ENCODE peak calls at places on chromosomes 6 and 20, in six cellular contexts. One of them, this sample, is unnamed.

GRCh38 chr20:32749914-32750637 is 6.8 kb upstream of the COMMD7 start:
- DNase-seq in K562: no peak
- DNase-seq in WTC11: peak
- DNase-seq in SK-N-SH: no peak
- DNase-seq in endothelial cell of umbilical vein: no peak
- DNase-seq in GM12878: no peak
- DNase-seq in this sample: no peak

GRCh38 chr20:42788707-42789106 is 401.0 kb downstream of the PTPRT start:
- DNase-seq in K562: no peak
- DNase-seq in WTC11: no peak
- DNase-seq in SK-N-SH: no peak
- DNase-seq in endothelial cell of umbilical vein: no peak
- DNase-seq in GM12878: no peak
- DNase-seq in this sample: no peak

GRCh38 chr6:81962198-81962597 is 209.7 kb upstream of the TENT5A start:
- DNase-seq in K562: no peak
- DNase-seq in WTC11: no peak
- DNase-seq in SK-N-SH: no peak
- DNase-seq in endothelial cell of umbilical vein: no peak
- DNase-seq in GM12878: no peak
- DNase-seq in this sample: peak

GRCh38 chr20:62822239-62822787 is 5.5 kb downstream of the COL9A3 start:
- DNase-seq in K562: no peak
- DNase-seq in WTC11: no peak
- DNase-seq in SK-N-SH: peak
- DNase-seq in endothelial cell of umbilical vein: no peak
- DNase-seq in GM12878: no peak
- DNase-seq in this sample: no peak

GRCh38 chr20:41047279-41047974 is 18.8 kb downstream of the TOP1 start:
- DNase-seq in K562: no peak
- DNase-seq in WTC11: no peak
- DNase-seq in SK-N-SH: no peak
- DNase-seq in endothelial cell of umbilical vein: no peak
- DNase-seq in GM12878: no peak
- DNase-seq in this sample: no peak

GRCh38 chr6:43878823-43879495 is 108.9 kb downstream of the VEGFA start:
- DNase-seq in K562: no peak
- DNase-seq in WTC11: no peak
- DNase-seq in SK-N-SH: peak
- DNase-seq in endothelial cell of umbilical vein: no peak
- DNase-seq in GM12878: no peak
- DNase-seq in this sample: peak

GRCh38 chr6:132025468-132025867 is 74.3 kb upstream of the CCN2 start:
- DNase-seq in K562: no peak
- DNase-seq in WTC11: no peak
- DNase-seq in SK-N-SH: no peak
- DNase-seq in endothelial cell of umbilical vein: no peak
- DNase-seq in GM12878: no peak
- DNase-seq in this sample: no peak

GRCh38 chr6:45478235-45478634 is 100.5 kb upstream of the SUPT3H start:
- DNase-seq in K562: no peak
- DNase-seq in WTC11: no peak
- DNase-seq in SK-N-SH: no peak
- DNase-seq in endothelial cell of umbilical vein: peak
- DNase-seq in GM12878: no peak
- DNase-seq in this sample: peak

GRCh38 chr6:30357678-30358339 is 12.9 kb downstream of the RPP21 start:
- DNase-seq in K562: peak
- DNase-seq in WTC11: peak
- DNase-seq in SK-N-SH: peak
- DNase-seq in endothelial cell of umbilical vein: peak
- DNase-seq in GM12878: no peak
- DNase-seq in this sample: peak

GRCh38 chr6:41901882-41902519 is 6.8 kb upstream of the USP49 start:
- DNase-seq in K562: peak
- DNase-seq in WTC11: peak
- DNase-seq in SK-N-SH: no peak
- DNase-seq in endothelial cell of umbilical vein: no peak
- DNase-seq in GM12878: no peak
- DNase-seq in this sample: peak

GRCh38 chr6:105174512-105174911 is 5.3 kb downstream of the POPDC3 start:
- DNase-seq in K562: no peak
- DNase-seq in WTC11: no peak
- DNase-seq in SK-N-SH: no peak
- DNase-seq in endothelial cell of umbilical vein: no peak
- DNase-seq in GM12878: no peak
- DNase-seq in this sample: no peak

GRCh38 chr20:45630366-45630765 is 718 bp downstream of the WFDC9 start:
- DNase-seq in K562: no peak
- DNase-seq in WTC11: no peak
- DNase-seq in SK-N-SH: no peak
- DNase-seq in endothelial cell of umbilical vein: no peak
- DNase-seq in GM12878: no peak
- DNase-seq in this sample: no peak

GRCh38 chr20:57659789-57660509 is 39.7 kb upstream of the ZBP1 start:
- DNase-seq in K562: no peak
- DNase-seq in WTC11: peak
- DNase-seq in SK-N-SH: peak
- DNase-seq in endothelial cell of umbilical vein: no peak
- DNase-seq in GM12878: no peak
- DNase-seq in this sample: no peak

GRCh38 chr6:108169801-108170606 is 4.2 kb downstream of the NR2E1 start:
- DNase-seq in K562: no peak
- DNase-seq in WTC11: peak
- DNase-seq in SK-N-SH: no peak
- DNase-seq in endothelial cell of umbilical vein: no peak
- DNase-seq in GM12878: no peak
- DNase-seq in this sample: no peak

GRCh38 chr6:119344306-119344705 is 5.3 kb downstream of the MAN1A1 start:
- DNase-seq in K562: no peak
- DNase-seq in WTC11: no peak
- DNase-seq in SK-N-SH: no peak
- DNase-seq in endothelial cell of umbilical vein: no peak
- DNase-seq in GM12878: no peak
- DNase-seq in this sample: no peak

GRCh38 chr6:125793280-125793679 is 2.5 kb downstream of the NCOA7 start:
- DNase-seq in K562: no peak
- DNase-seq in WTC11: no peak
- DNase-seq in SK-N-SH: peak
- DNase-seq in endothelial cell of umbilical vein: peak
- DNase-seq in GM12878: no peak
- DNase-seq in this sample: no peak

GRCh38 chr6:36735110-36735971 is 37.7 kb downstream of the RAB44 start:
- DNase-seq in K562: no peak
- DNase-seq in WTC11: no peak
- DNase-seq in SK-N-SH: no peak
- DNase-seq in endothelial cell of umbilical vein: peak
- DNase-seq in GM12878: no peak
- DNase-seq in this sample: peak

GRCh38 chr20:8756410-8756809 is 312.5 kb upstream of the PLCB4 start:
- DNase-seq in K562: no peak
- DNase-seq in WTC11: no peak
- DNase-seq in SK-N-SH: no peak
- DNase-seq in endothelial cell of umbilical vein: peak
- DNase-seq in GM12878: no peak
- DNase-seq in this sample: peak

GRCh38 chr6:42142118-42142835 is at the start of gene C6orf132:
- DNase-seq in K562: no peak
- DNase-seq in WTC11: peak
- DNase-seq in SK-N-SH: peak
- DNase-seq in endothelial cell of umbilical vein: no peak
- DNase-seq in GM12878: no peak
- DNase-seq in this sample: no peak

GRCh38 chr6:36769161-36769675 is 70.0 kb downstream of the CPNE5 start:
- DNase-seq in K562: no peak
- DNase-seq in WTC11: no peak
- DNase-seq in SK-N-SH: no peak
- DNase-seq in endothelial cell of umbilical vein: no peak
- DNase-seq in GM12878: no peak
- DNase-seq in this sample: peak

DNA sequence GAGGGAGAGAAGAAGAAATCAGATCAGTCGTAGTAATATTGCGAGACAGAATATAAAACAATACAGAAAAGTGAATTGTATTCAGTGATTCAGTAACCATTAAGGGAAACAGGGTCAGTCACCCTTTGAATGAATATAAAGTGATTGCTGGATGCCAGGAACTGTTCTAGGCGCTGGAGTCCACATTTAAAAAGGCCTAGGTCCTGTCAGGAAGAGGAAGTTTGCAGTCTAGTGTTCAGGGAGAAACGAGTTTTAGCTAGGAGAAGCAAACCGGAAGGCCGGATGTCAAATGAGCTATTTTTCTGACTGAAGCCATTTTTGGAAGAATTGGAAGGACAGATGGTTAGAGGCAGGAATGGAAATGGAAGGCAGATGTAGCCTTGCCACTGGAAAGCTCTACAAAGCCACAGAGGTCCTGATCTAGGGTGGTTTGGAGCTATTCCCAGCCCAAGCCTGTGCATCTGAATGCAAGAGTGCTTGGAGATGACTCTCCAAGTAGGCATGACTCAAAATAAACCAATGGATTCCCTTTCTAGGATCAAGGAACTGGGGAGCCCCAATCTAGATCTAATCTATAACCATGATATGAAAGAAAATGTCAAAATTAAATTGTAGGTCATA is 36.9 kb upstream of the CDKAL1 start:
- DNase-seq in K562: no peak
- DNase-seq in WTC11: no peak
- DNase-seq in SK-N-SH: no peak
- DNase-seq in endothelial cell of umbilical vein: peak
- DNase-seq in GM12878: no peak
- DNase-seq in this sample: no peak
- TF ChIP-seq MAX in K562: no peak
- TF ChIP-seq MAX in WTC11: no peak
- TF ChIP-seq MAX in SK-N-SH: no peak
- TF ChIP-seq MAX in endothelial cell of umbilical vein: no peak
- TF ChIP-seq MAX in GM12878: no peak
- TF ChIP-seq MAX in this sample: no peak

GRCh38 chr6:168037242-168037641 is 39.8 kb downstream of the KIF25 start:
- DNase-seq in K562: no peak
- DNase-seq in WTC11: no peak
- DNase-seq in SK-N-SH: no peak
- DNase-seq in endothelial cell of umbilical vein: no peak
- DNase-seq in GM12878: no peak
- DNase-seq in this sample: no peak

GRCh38 chr6:168037856-168038255 is 40.4 kb downstream of the KIF25 start:
- DNase-seq in K562: no peak
- DNase-seq in WTC11: no peak
- DNase-seq in SK-N-SH: no peak
- DNase-seq in endothelial cell of umbilical vein: no peak
- DNase-seq in GM12878: no peak
- DNase-seq in this sample: no peak

GRCh38 chr6:168035098-168035660 is 37.7 kb downstream of the KIF25 start:
- DNase-seq in K562: peak
- DNase-seq in WTC11: peak
- DNase-seq in SK-N-SH: peak
- DNase-seq in endothelial cell of umbilical vein: peak
- DNase-seq in GM12878: no peak
- DNase-seq in this sample: no peak

GRCh38 chr6:168034537-168034936 is 37.1 kb downstream of the KIF25 start:
- DNase-seq in K562: no peak
- DNase-seq in WTC11: no peak
- DNase-seq in SK-N-SH: no peak
- DNase-seq in endothelial cell of umbilical vein: no peak
- DNase-seq in GM12878: no peak
- DNase-seq in this sample: no peak

GRCh38 chr6:168035661-168036616 is 38.5 kb downstream of the KIF25 start:
- DNase-seq in K562: peak
- DNase-seq in WTC11: no peak
- DNase-seq in SK-N-SH: peak
- DNase-seq in endothelial cell of umbilical vein: peak
- DNase-seq in GM12878: no peak
- DNase-seq in this sample: no peak
- TF ChIP-seq MAX in K562: no peak
- TF ChIP-seq MAX in WTC11: no peak
- TF ChIP-seq MAX in SK-N-SH: no peak
- TF ChIP-seq MAX in endothelial cell of umbilical vein: no peak
- TF ChIP-seq MAX in GM12878: no peak
- TF ChIP-seq MAX in this sample: no peak

GRCh38 chr6:167119680-167120556 is 3.0 kb upstream of the CCR6 start:
- DNase-seq in K562: peak
- DNase-seq in WTC11: no peak
- DNase-seq in SK-N-SH: no peak
- DNase-seq in endothelial cell of umbilical vein: no peak
- DNase-seq in GM12878: no peak
- DNase-seq in this sample: peak
- TF ChIP-seq MAX in K562: no peak
- TF ChIP-seq MAX in WTC11: no peak
- TF ChIP-seq MAX in SK-N-SH: no peak
- TF ChIP-seq MAX in endothelial cell of umbilical vein: no peak
- TF ChIP-seq MAX in GM12878: no peak
- TF ChIP-seq MAX in this sample: no peak

GRCh38 chr6:73085362-73085975 is 139.8 kb downstream of the KHDC1L start:
- DNase-seq in K562: no peak
- DNase-seq in WTC11: peak
- DNase-seq in SK-N-SH: no peak
- DNase-seq in endothelial cell of umbilical vein: no peak
- DNase-seq in GM12878: peak
- DNase-seq in this sample: no peak
- TF ChIP-seq MAX in K562: no peak
- TF ChIP-seq MAX in WTC11: no peak
- TF ChIP-seq MAX in SK-N-SH: no peak
- TF ChIP-seq MAX in endothelial cell of umbilical vein: no peak
- TF ChIP-seq MAX in GM12878: no peak
- TF ChIP-seq MAX in this sample: no peak

GRCh38 chr20:10449270-10449669 is 14.2 kb downstream of the SLX4IP start:
- DNase-seq in K562: no peak
- DNase-seq in WTC11: no peak
- DNase-seq in SK-N-SH: no peak
- DNase-seq in endothelial cell of umbilical vein: no peak
- DNase-seq in GM12878: no peak
- DNase-seq in this sample: no peak

GRCh38 chr20:10445758-10446157 is 10.7 kb downstream of the SLX4IP start:
- DNase-seq in K562: no peak
- DNase-seq in WTC11: no peak
- DNase-seq in SK-N-SH: no peak
- DNase-seq in endothelial cell of umbilical vein: no peak
- DNase-seq in GM12878: no peak
- DNase-seq in this sample: no peak

GRCh38 chr20:10448270-10449156 is 13.4 kb downstream of the SLX4IP start:
- DNase-seq in K562: no peak
- DNase-seq in WTC11: no peak
- DNase-seq in SK-N-SH: no peak
- DNase-seq in endothelial cell of umbilical vein: no peak
- DNase-seq in GM12878: no peak
- DNase-seq in this sample: peak

GRCh38 chr20:10443936-10444335 is 8.8 kb downstream of the SLX4IP start:
- DNase-seq in K562: no peak
- DNase-seq in WTC11: no peak
- DNase-seq in SK-N-SH: no peak
- DNase-seq in endothelial cell of umbilical vein: no peak
- DNase-seq in GM12878: no peak
- DNase-seq in this sample: no peak

GRCh38 chr20:10447028-10447427 is 11.9 kb downstream of the SLX4IP start:
- DNase-seq in K562: peak
- DNase-seq in WTC11: no peak
- DNase-seq in SK-N-SH: peak
- DNase-seq in endothelial cell of umbilical vein: peak
- DNase-seq in GM12878: peak
- DNase-seq in this sample: peak
- TF ChIP-seq MAX in K562: no peak
- TF ChIP-seq MAX in WTC11: no peak
- TF ChIP-seq MAX in SK-N-SH: peak
- TF ChIP-seq MAX in endothelial cell of umbilical vein: no peak
- TF ChIP-seq MAX in GM12878: no peak
- TF ChIP-seq MAX in this sample: peak

GRCh38 chr20:48983423-48984400 is 62.2 kb downstream of the ARFGEF2 start:
- DNase-seq in K562: no peak
- DNase-seq in WTC11: no peak
- DNase-seq in SK-N-SH: peak
- DNase-seq in endothelial cell of umbilical vein: peak
- DNase-seq in GM12878: no peak
- DNase-seq in this sample: no peak
- TF ChIP-seq MAX in K562: no peak
- TF ChIP-seq MAX in WTC11: no peak
- TF ChIP-seq MAX in SK-N-SH: peak
- TF ChIP-seq MAX in endothelial cell of umbilical vein: no peak
- TF ChIP-seq MAX in GM12878: no peak
- TF ChIP-seq MAX in this sample: no peak